ENCODE peak calls at places on chromosome 7, in eight cellular contexts. R, F, S, V, H, Z, E and J are unnamed samples.

GRCh38 chr7:74063646-74064045 is 20.0 kb upstream of the LIMK1 start:
- DNase-seq in Z (no peak), S (no peak), V (no peak), F (no peak), H (no peak), R (no peak), E (no peak), J (no peak)

GRCh38 chr7:139635521-139636240 is 112.2 kb downstream of the CLEC2L start:
- DNase-seq in V (no peak), R (no peak), E (no peak), Z (no peak), F (no peak), S (no peak), H (no peak), J (no peak)

GRCh38 chr7:101783381-101784181 is 33.8 kb upstream of the CUX1 start:
- DNase-seq in V (no peak), E (peak; percentile 16), H (no peak), S (no peak), R (no peak), F (no peak), Z (no peak), J (no peak)

GRCh38 chr7:23373151-23374004 is 74.2 kb downstream of the MALSU1 start:
- DNase-seq in E (no peak), H (peak; percentile 65), S (no peak), Z (no peak), F (no peak), V (no peak), R (no peak), J (peak; percentile 64)

GRCh38 chr7:116955801-116956514 is 2.7 kb downstream of the ST7 start:
- DNase-seq in Z (peak; percentile 38), S (no peak), F (no peak), H (peak; percentile 84), V (no peak), E (no peak), R (no peak), J (peak; percentile 85)

GRCh38 chr7:151839511-151839921 is 37.4 kb downstream of the PRKAG2 start:
- DNase-seq in H (no peak), F (no peak), Z (no peak), E (no peak), S (no peak), R (no peak), V (no peak), J (no peak)

GRCh38 chr7:95304990-95305389 is 19.3 kb downstream of the PON1 start:
- DNase-seq in H (no peak), E (no peak), V (no peak), F (no peak), S (no peak), Z (no peak), R (no peak), J (no peak)

GRCh38 chr7:3087243-3087642 is 43.6 kb upstream of the CARD11 start:
- DNase-seq in F (peak; percentile 13), V (no peak), Z (no peak), E (no peak), S (no peak), R (no peak), H (no peak), J (peak; percentile 2)

GRCh38 chr7:80885774-80886173 is 33.1 kb downstream of the SEMA3C start:
- DNase-seq in E (no peak), Z (no peak), R (no peak), F (no peak), H (no peak), V (no peak), S (no peak), J (no peak)

DNA sequence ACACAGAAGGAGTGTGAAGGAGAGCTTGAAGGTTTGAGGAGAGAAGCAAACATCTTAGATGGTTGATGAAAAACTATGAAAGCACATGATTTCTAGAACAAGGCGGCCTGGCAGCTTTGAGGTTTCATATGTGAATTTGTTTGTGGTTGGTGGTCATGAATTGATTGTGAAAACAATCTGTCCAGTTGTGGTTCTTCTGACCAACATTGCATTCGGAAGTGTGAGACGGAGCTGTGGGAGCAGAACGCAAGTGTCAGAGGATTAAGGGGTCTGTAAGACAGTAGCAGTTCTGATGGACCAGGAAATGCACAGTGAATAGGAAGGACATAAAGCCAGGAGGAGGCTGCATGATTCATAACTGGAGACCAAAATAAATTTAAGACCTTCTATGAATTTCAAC is 594.6 kb downstream of the NXPH1 start:
- DNase-seq in S (no peak), Z (no peak), F (no peak), V (no peak), R (no peak), E (no peak), H (no peak), J (no peak)
- TF ChIP-seq CTCF in S (no peak), Z (no peak), F (no peak), V (no peak), R (no peak), E (no peak), H (no peak), J (no peak)

GRCh38 chr7:128407751-128408708 is 1.8 kb downstream of the IMPDH1 start:
- DNase-seq in V (no peak), E (no peak), F (no peak), Z (peak; percentile 51), S (no peak), R (peak; percentile 30), H (no peak), J (no peak)
- TF ChIP-seq CTCF in V (no peak), E (no peak), F (no peak), Z (no peak), S (no peak), R (no peak), H (no peak), J (no peak)

DNA sequence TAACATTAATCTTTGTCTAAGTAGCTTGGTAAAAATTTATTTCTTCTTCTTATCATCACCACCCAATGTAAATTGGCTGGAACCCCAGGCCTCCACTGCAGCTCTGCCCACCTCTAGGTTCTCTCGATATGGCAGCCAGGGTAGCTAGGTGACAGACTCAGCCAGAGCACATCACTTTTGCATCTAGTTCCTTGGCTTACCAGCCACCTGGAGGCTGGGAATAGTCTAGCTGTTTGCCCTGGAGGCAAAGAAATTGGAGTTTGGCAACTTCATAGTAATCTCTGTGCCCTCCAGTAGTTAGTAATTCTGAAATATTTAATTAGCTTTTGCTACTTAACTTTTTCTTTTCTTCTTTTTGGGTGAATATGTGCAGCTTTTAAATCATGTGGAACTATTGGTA is 9.4 kb downstream of the IFRD1 start:
- DNase-seq in R (no peak), H (no peak), S (no peak), E (no peak), F (no peak), V (no peak), Z (no peak), J (no peak)
- TF ChIP-seq CTCF in R (no peak), H (no peak), S (no peak), E (no peak), F (no peak), V (no peak), Z (no peak), J (no peak)

GRCh38 chr7:130672146-130672545 is 3.6 kb upstream of the COPG2 start:
- DNase-seq in F (no peak), Z (no peak), R (no peak), H (no peak), S (no peak), E (no peak), V (no peak), J (no peak)

GRCh38 chr7:130673066-130673465 is 4.5 kb upstream of the COPG2 start:
- DNase-seq in F (no peak), R (no peak), Z (no peak), E (no peak), H (peak; percentile 16), V (no peak), S (no peak), J (no peak)

GRCh38 chr7:130669051-130669700 is 628 bp upstream of the COPG2 start:
- DNase-seq in E (no peak), V (no peak), H (peak; percentile 40), Z (no peak), R (no peak), S (no peak), F (no peak), J (no peak)

GRCh38 chr7:130667593-130668257 is 823 bp downstream of the COPG2 start:
- DNase-seq in V (peak; percentile 6), S (no peak), R (no peak), Z (no peak), H (no peak), F (no peak), E (peak; percentile 16), J (peak; percentile 5)

GRCh38 chr7:130668258-130669050 is at the start of gene COPG2:
- DNase-seq in F (peak; percentile 38), Z (peak; percentile 91), V (peak; percentile 82), S (peak; percentile 86), R (peak; percentile 86), H (peak; percentile 73), E (peak; percentile 95), J (peak; percentile 80)
- TF ChIP-seq CTCF in F (no peak), Z (no peak), V (no peak), S (no peak), R (no peak), H (no peak), E (no peak), J (peak; percentile 2)

GRCh38 chr7:100248483-100248882 is 28.7 kb downstream of the PVRIG start:
- DNase-seq in F (no peak), V (no peak), R (no peak), S (no peak), H (no peak), E (no peak), Z (no peak), J (no peak)

DNA sequence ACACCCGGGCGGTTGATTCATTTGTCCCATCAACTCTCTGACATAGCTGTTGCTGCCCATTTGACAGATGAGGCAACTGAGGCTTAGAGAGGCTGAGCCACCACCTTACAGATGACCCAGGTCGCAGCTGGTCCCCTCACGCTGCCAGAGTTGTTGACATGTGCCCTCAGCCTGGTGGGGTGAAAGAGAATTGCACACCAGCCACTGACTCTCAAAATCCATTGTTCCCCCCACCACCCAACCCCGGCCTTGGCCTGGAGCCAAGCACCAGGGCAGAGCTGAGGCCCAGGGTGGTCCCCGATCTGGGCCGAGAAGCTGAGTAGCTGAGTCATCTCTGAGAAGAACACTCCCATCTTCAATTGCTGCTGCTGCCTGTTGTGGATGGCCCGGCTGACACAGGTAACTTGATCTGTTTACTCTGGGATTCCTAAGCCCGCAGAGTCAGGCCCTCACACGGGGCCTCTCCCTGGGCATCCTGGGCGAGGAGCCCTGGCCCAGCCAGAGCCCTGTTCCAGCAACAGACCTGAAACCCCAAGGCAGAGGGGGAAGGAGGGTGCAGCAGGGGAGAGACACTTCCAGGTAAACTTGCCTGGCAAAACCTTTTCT is 27.5 kb downstream of the PVRIG start:
- DNase-seq in S (no peak), Z (no peak), H (peak; percentile 52), F (peak; percentile 61), V (peak; percentile 97), R (no peak), E (peak; percentile 49), J (peak; percentile 65)
- TF ChIP-seq CTCF in S (peak; percentile 24), Z (no peak), H (no peak), F (no peak), V (no peak), R (no peak), E (no peak), J (no peak)

GRCh38 chr7:158228986-158229385 is 358.6 kb downstream of the PTPRN2 start:
- DNase-seq in S (no peak), V (no peak), E (no peak), F (no peak), Z (no peak), R (no peak), H (no peak), J (no peak)
- TF ChIP-seq CTCF in S (peak; percentile 45), V (no peak), E (no peak), F (no peak), Z (no peak), R (no peak), H (no peak), J (no peak)